ENCODE peak calls at places on chromosomes 12 and 14, in six cellular contexts. A, W, G, V, Z and L are unnamed samples.

GRCh38 chr12:90335561-90335960 is 619.4 kb downstream of the CCER1 start:
- DNase-seq in V (no peak), Z (peak), G (peak), W (no peak), A (no peak), L (no peak)

GRCh38 chr14:80428171-80428570 is 216.9 kb upstream of the DIO2 start:
- DNase-seq in V (no peak), W (no peak), G (peak), A (no peak), Z (peak), L (peak)

GRCh38 chr12:76183459-76184186 is 99.1 kb upstream of the NAP1L1 start:
- DNase-seq in G (peak), Z (peak), W (no peak), A (peak), V (no peak), L (peak)

GRCh38 chr12:28130625-28131598 is 59.3 kb upstream of the CCDC91 start:
- DNase-seq in A (no peak), V (no peak), W (no peak), Z (peak), G (peak), L (peak)

GRCh38 chr12:76312314-76312713 is 35.9 kb downstream of the BBS10 start:
- DNase-seq in A (no peak), Z (peak), V (no peak), W (no peak), G (no peak), L (no peak)

GRCh38 chr14:32865827-32866376 is 72.8 kb upstream of the NPAS3 start:
- DNase-seq in A (no peak), Z (no peak), W (no peak), G (no peak), V (no peak), L (no peak)

GRCh38 chr14:20516921-20517320 is 11.6 kb downstream of the RNASE10 start:
- DNase-seq in Z (peak), W (no peak), V (no peak), A (no peak), G (peak), L (peak)

GRCh38 chr12:47970843-47971242 is 7.4 kb downstream of the TMEM106C start:
- DNase-seq in Z (no peak), A (no peak), V (no peak), G (no peak), W (no peak), L (no peak)

GRCh38 chr14:89767861-89768268 is 186.7 kb downstream of the EFCAB11 start:
- DNase-seq in G (peak), W (peak), V (no peak), Z (peak), A (peak), L (peak)